ENCODE peak calls at places on chromosomes 1 and 21, in five cellular contexts. X is IMR-90, K is K562, Q is HepG2, E is GM12878. S is an unnamed sample.

GRCh38 chr1:71587961-71588360 is 507.1 kb upstream of the ZRANB2 start:
- DNase-seq in X (peak), E (no peak), Q (no peak), K (no peak), S (no peak)

GRCh38 chr1:39818482-39818881 is 29.8 kb upstream of the BMP8B start:
- DNase-seq in X (no peak), K (no peak), Q (no peak), E (no peak), S (no peak)

GRCh38 chr1:13540871-13541270 is 27.1 kb upstream of the LRRC38 start:
- DNase-seq in K (no peak), E (no peak), X (no peak), Q (no peak), S (no peak)

GRCh38 chr1:164699815-164700491 is 141.0 kb downstream of the PBX1 start:
- DNase-seq in K (no peak), E (no peak), X (no peak), Q (no peak), S (no peak)

GRCh38 chr1:118627435-118627834 is 360.7 kb downstream of the TBX15 start:
- DNase-seq in K (no peak), X (no peak), E (no peak), Q (no peak), S (no peak)

GRCh38 chr1:60170709-60171108 is 97.1 kb upstream of the C1orf87 start:
- DNase-seq in Q (no peak), E (no peak), X (no peak), K (no peak), S (no peak)

GRCh38 chr1:115299266-115299665 is 38.8 kb downstream of the NGF start:
- DNase-seq in E (no peak), K (no peak), Q (no peak), X (no peak), S (no peak)

GRCh38 chr1:182389619-182390047 is 2.0 kb downstream of the GLUL start:
- DNase-seq in X (no peak), Q (peak), K (no peak), E (no peak), S (no peak)

GRCh38 chr1:42162181-42162580 is 2.4 kb downstream of the GUCA2A start:
- DNase-seq in Q (no peak), X (no peak), K (no peak), E (no peak), S (no peak)

GRCh38 chr1:8078176-8078671 is 52.1 kb upstream of the ERRFI1 start:
- DNase-seq in K (peak), E (no peak), X (peak), Q (peak), S (no peak)

GRCh38 chr1:208599063-208599462 is 354.9 kb upstream of the PLXNA2 start:
- DNase-seq in X (no peak), Q (no peak), K (no peak), E (no peak), S (no peak)

GRCh38 chr1:228765543-228765942 is 30.3 kb downstream of the RHOU start:
- DNase-seq in K (no peak), E (no peak), Q (no peak), X (no peak), S (no peak)

GRCh38 chr1:40890771-40891170 is 28.6 kb upstream of the CITED4 start:
- DNase-seq in Q (no peak), E (no peak), X (no peak), K (no peak), S (no peak)

GRCh38 chr1:151994956-151995355 is 1.3 kb upstream of the S100A10 start:
- DNase-seq in X (peak), E (no peak), K (no peak), Q (no peak), S (peak)

GRCh38 chr21:16534408-16535099 is 804.8 kb downstream of the USP25 start:
- DNase-seq in Q (no peak), E (no peak), X (peak), K (no peak), S (peak)

GRCh38 chr1:70504821-70505193 is 93.7 kb downstream of the CTH start:
- DNase-seq in X (peak), Q (no peak), K (no peak), E (no peak), S (no peak)

GRCh38 chr1:3387401-3387800 is 67.1 kb upstream of the ARHGEF16 start:
- DNase-seq in Q (no peak), K (no peak), X (no peak), E (no peak), S (no peak)

GRCh38 chr1:110203021-110203661 is 7.0 kb upstream of the KCNC4 start:
- DNase-seq in K (peak), X (peak), Q (peak), E (peak), S (peak)

GRCh38 chr1:8671313-8671917 is 146.0 kb downstream of the RERE start:
- DNase-seq in Q (peak), X (peak), K (peak), E (no peak), S (peak)

GRCh38 chr1:172758242-172758641 is 99.3 kb downstream of the FASLG start:
- DNase-seq in X (no peak), K (no peak), Q (no peak), E (no peak), S (no peak)

GRCh38 chr1:26693557-26694184 is 2.1 kb upstream of the ARID1A start:
- DNase-seq in Q (no peak), E (no peak), X (no peak), K (no peak), S (no peak)

GRCh38 chr21:37350472-37350871 is 16.1 kb upstream of the DYRK1A start:
- DNase-seq in K (no peak), X (no peak), Q (no peak), E (no peak), S (no peak)

DNA sequence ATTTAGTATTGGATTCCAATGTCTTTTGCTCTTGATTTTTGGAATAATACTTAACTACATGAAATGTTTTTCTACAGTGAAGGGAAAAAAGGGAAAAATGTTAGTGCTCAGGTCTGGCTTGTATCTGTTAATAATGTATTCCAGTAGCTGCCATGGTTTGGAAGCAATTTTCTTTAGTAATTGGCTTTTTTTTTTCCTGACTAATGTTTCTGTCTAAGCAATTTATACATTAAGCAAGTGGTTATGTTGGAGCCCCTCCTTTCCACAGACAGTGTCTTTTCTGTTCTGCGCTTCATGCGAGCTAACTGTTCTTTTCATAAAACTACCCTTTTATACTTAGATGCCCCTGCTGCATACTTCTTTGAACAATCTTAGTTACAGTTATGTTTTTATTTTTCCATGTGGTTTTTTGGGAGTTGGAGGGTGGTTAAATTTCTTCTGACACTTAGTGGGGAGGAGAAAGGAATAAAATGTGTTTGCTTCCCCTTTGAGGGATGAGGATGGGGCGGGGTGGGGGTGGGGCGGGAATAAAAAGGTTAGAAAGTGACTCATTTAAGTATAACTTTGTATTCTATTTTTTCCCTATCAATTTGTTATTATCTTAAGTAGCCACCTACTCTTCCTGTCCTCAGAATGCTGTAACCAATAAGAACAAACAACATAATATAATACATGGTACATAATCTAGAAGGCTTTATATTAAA is 83.1 kb downstream of the CLIC4 start:
- DNase-seq in Q (no peak), K (no peak), E (no peak), X (no peak), S (no peak)
- H3K27ac ChIP-seq in Q (no peak), K (no peak), E (no peak), X (peak), S (no peak)

DNA sequence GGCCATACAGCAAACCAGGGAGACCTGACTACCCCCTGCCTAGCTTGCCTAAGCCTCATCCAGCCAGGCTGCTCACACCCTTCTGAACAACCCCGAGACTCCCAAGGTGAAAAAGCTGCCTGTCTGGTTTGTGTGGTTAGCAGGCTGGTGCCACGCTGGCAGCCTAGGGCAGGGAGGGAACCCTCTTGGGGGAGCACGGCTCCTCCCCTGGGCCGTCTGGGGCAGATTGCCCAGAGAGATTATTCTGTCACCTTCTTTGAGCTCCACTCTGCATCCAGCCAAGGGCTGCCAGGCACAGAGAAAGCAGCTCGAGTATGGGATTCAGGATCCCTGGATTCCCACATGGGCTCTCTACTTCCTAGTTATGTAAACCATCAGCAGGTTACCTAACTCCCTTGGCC is 27.5 kb upstream of the TCEA3 start:
- DNase-seq in Q (no peak), E (no peak), X (peak), K (no peak), S (no peak)
- TF ChIP-seq BHLHE40 in Q (no peak), E (no peak), X (no peak), K (no peak), S (no peak)

DNA sequence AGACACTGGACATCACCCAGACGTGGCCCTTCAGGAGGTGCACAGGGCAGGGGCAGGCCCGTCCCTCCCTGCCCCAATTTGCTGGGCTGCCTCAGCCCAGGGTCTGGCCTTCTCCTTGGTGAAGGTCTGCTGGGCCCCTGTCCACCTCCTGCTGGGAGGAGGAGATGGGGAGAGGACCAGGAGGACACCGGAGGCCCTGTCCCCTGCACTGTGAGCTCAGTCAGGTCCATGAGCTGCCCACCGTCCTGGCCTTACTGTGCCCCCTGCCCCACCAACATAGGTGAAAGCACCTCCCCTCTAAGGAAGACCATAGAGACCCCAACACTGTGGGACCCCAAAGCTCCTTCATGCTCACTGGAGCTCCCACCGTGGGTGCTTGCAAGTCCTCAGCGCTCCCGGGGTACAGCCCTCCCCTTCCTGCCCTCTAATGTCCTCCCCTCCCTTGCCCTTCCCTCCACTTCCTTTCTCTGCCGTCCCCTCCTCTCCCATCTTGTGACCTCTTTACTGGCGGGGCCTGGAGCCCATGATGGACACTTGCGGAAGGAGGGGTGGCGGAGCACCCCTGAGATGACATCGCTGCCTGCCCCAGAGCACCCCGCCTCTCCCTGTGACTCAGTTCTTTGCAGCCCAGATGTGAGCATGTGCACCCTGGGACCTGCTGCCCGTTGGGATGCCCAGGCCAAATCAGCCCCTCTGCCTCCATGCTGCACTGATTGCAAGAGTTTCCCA is 4.6 kb downstream of the LRRC3 start:
- DNase-seq in X (no peak), K (no peak), Q (no peak), E (no peak), S (no peak)
- H3K4me2 ChIP-seq in X (no peak), K (no peak), Q (no peak), E (no peak), S (no peak)

DNA sequence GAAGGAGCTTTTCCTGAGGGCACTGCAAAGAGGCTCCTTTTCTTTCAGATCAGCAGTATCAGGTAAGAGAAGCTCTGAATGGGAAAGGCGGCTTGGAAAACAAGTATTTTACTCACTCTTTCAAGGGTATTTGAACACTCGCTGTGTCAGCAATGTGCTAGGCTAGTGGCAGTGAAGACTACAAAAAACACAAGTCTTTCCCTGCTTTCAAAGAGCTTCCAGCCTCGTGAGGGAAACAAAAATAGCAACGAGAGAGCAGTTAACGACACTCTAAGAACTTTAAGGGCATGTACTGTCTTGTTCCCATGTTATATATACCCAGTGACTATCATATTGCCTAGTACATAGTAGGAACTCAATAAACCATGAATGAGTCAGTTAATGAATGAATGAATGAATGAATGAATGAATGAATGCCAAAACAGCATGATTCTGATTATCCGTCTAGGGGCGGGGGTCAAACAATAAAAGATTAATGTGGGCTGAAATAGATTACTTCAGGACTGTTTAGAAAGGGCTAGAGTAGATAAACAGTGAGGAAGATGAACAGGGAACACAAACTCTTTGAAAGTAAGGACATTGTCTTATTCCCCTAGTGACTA is 14.2 kb upstream of the MCOLN3 start:
- DNase-seq in E (no peak), Q (no peak), K (no peak), X (no peak), S (no peak)
- H3K27ac ChIP-seq in E (no peak), Q (no peak), K (no peak), X (no peak), S (peak)

GRCh38 chr1:84996846-84997666 is at the start of gene MCOLN2:
- DNase-seq in Q (no peak), K (peak), X (peak), E (no peak), S (peak)
- TF ChIP-seq BHLHE40 in Q (no peak), K (no peak), X (no peak), E (peak), S (no peak)

GRCh38 chr1:63524166-63524565 is 841 bp downstream of the EFCAB7 start:
- DNase-seq in K (peak), X (no peak), Q (no peak), E (no peak), S (no peak)
- H3K4me2 ChIP-seq in K (peak), X (peak), Q (peak), E (peak), S (peak)

GRCh38 chr1:156386949-156387898 is 18.2 kb downstream of the RHBG start:
- DNase-seq in K (no peak), E (no peak), Q (no peak), X (no peak), S (no peak)
- H3K27ac ChIP-seq in K (no peak), E (no peak), Q (no peak), X (no peak), S (no peak)